ENCODE peak calls at places on chromosomes 7 and 10, in six cellular contexts. E, A, K, F, Y and D are unnamed samples.

GRCh38 chr10:123704812-123705211 is 38.7 kb downstream of the GPR26 start:
- DNase-seq in Y (no peak), A (no peak), K (no peak), E (no peak), F (no peak), D (no peak)

GRCh38 chr7:135273581-135273980 is 39.9 kb downstream of the STRA8 start:
- DNase-seq in E (no peak), Y (no peak), A (peak; percentile 20), K (no peak), F (no peak), D (no peak)

GRCh38 chr10:58515296-58515956 is 2.8 kb downstream of the BICC1 start:
- DNase-seq in Y (peak; percentile 26), K (no peak), E (peak; percentile 28), F (no peak), A (no peak), D (no peak)

GRCh38 chr7:26760499-26760898 is 103.9 kb downstream of the SKAP2 start:
- DNase-seq in E (peak; percentile 10), A (no peak), K (no peak), Y (peak; percentile 12), F (no peak), D (no peak)

GRCh38 chr7:44059219-44060090 is 5.9 kb downstream of the PGAM2 start:
- DNase-seq in E (no peak), K (no peak), Y (no peak), F (no peak), A (no peak), D (no peak)

GRCh38 chr7:15584575-15584974 is 22.8 kb upstream of the AGMO start:
- DNase-seq in E (no peak), F (no peak), K (no peak), Y (no peak), A (no peak), D (no peak)

GRCh38 chr10:66637273-66638036 is 288.4 kb upstream of the LRRTM3 start:
- DNase-seq in F (no peak), Y (no peak), A (no peak), E (peak; percentile 10), K (no peak), D (no peak)

GRCh38 chr10:44809652-44810051 is 101.5 kb upstream of the TMEM72 start:
- DNase-seq in K (no peak), F (no peak), A (peak; percentile 88), E (no peak), Y (no peak), D (no peak)

GRCh38 chr10:117429644-117430043 is 54.4 kb upstream of the PDZD8 start:
- DNase-seq in E (no peak), A (no peak), Y (no peak), F (no peak), K (no peak), D (no peak)

GRCh38 chr10:84114088-84114667 is 25.1 kb upstream of the GHITM start:
- DNase-seq in K (no peak), A (no peak), Y (no peak), E (no peak), F (no peak), D (no peak)

GRCh38 chr7:37117261-37117660 is 331.4 kb downstream of the ELMO1 start:
- DNase-seq in Y (no peak), E (no peak), K (no peak), F (no peak), A (peak; percentile 61), D (peak; percentile 32)

GRCh38 chr7:75961194-75961593 is 33.2 kb downstream of the TMEM120A start:
- DNase-seq in K (no peak), F (no peak), Y (no peak), E (no peak), A (no peak), D (no peak)

GRCh38 chr10:93554760-93555432 is 11.6 kb upstream of the FFAR4 start:
- DNase-seq in F (peak; percentile 47), A (peak; percentile 85), Y (peak; percentile 18), K (peak; percentile 56), E (peak; percentile 37), D (peak; percentile 80)

GRCh38 chr7:36683695-36684357 is 40.5 kb downstream of the AOAH start:
- DNase-seq in E (peak; percentile 74), F (no peak), K (no peak), A (no peak), Y (peak; percentile 73), D (no peak)

GRCh38 chr10:66148312-66148711 is 777.5 kb upstream of the LRRTM3 start:
- DNase-seq in Y (no peak), K (no peak), A (no peak), E (no peak), F (no peak), D (no peak)

GRCh38 chr10:117442521-117442920 is 67.3 kb upstream of the PDZD8 start:
- DNase-seq in K (no peak), Y (no peak), F (no peak), A (peak; percentile 36), E (peak; percentile 21), D (no peak)

GRCh38 chr7:68484731-68485130 is 1113.5 kb upstream of the AUTS2 start:
- DNase-seq in F (no peak), Y (no peak), A (no peak), E (no peak), K (no peak), D (no peak)

GRCh38 chr10:33334170-33334838 is at the start of gene NRP1:
- DNase-seq in E (peak; percentile 11), K (no peak), A (peak; percentile 29), F (no peak), Y (no peak), D (peak; percentile 56)

GRCh38 chr7:149568218-149568617 is 70.6 kb upstream of the ZNF746 start:
- DNase-seq in E (no peak), F (no peak), A (no peak), K (no peak), Y (no peak), D (no peak)

GRCh38 chr7:101823086-101823485 is 5.7 kb downstream of the CUX1 start:
- DNase-seq in F (no peak), A (no peak), Y (no peak), E (no peak), K (no peak), D (no peak)

DNA sequence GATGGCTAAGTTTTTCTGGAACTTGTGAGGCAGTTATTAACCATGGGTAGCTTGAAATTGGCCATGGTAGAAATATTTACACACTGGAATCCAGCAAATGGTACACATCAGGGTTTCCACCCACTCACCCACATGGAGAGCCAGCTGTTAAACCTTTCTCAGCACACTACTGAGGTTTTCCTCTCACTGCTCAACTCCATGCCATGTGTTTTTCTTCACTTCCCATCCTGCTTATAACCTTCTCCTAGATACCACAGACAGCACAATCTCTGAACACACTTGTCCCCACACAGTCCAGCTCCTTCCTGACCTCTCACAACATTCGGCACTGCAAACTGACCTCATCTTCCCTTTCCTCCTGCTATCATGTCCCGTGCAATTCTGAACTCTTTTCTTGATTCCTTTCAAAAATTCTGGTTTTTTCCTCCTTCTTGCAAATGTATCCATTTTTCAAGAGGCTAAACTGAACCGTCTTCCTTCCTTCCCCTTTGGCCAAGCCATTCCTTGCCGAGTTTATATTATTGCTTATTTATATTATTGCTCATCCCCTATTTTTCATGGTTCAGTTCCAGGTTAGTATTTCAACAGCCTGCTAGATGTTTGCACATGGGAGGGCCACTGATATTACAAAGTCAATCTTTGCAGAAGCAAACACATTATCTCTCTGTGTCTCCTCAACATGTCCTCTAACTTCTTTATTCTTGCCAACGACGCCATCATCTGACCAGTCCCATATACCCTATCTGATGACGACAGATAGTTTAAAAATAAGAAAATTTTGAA is 606.4 kb downstream of the SORCS1 start:
- DNase-seq in Y (peak; percentile 61), F (no peak), K (peak; percentile 71), E (peak; percentile 67), A (no peak), D (no peak)
- H3K9ac ChIP-seq in Y (peak overlapping the region; percentile 68), F (no peak overlapping the region), K (no peak overlapping the region), E (no peak overlapping the region), A (no peak overlapping the region), D (no peak overlapping the region)

DNA sequence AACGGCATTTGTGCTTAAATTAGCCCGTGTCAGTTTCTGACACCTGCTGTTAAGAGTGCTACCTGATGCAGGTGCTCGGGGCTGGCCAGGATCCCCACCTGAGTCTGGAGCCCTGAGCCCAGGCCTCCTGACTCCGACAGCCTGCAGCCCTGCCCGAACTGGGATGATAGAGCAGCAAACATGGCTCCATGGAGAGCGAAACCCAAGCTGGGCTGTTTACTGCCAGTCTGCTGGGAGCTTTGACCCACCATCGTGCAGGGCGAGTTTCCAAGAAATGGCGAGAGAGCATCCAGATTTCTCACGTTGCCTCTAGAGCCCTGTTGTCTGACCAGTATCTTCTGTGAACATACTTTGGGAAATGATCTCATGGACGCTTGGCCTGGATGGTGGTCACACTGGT is 66.2 kb downstream of the MGMT start:
- DNase-seq in Y (no peak), A (no peak), F (no peak), E (no peak), K (no peak), D (no peak)
- H3K9ac ChIP-seq in Y (no peak overlapping the region), A (no peak overlapping the region), F (no peak overlapping the region), E (no peak overlapping the region), K (no peak overlapping the region), D (no peak overlapping the region)

GRCh38 chr10:91603931-91604331 is 28.9 kb downstream of the PPP1R3C start:
- DNase-seq in K (no peak), E (peak; percentile 98), F (no peak), Y (peak; percentile 99), A (no peak), D (no peak)

GRCh38 chr10:91604936-91605534 is 27.8 kb downstream of the PPP1R3C start:
- DNase-seq in F (no peak), E (peak; percentile 85), Y (peak; percentile 79), K (peak; percentile 79), A (no peak), D (no peak)

GRCh38 chr10:91605968-91606367 is 26.9 kb downstream of the PPP1R3C start:
- DNase-seq in K (no peak), F (no peak), A (no peak), E (no peak), Y (no peak), D (no peak)

GRCh38 chr10:91603173-91603572 is 29.7 kb downstream of the PPP1R3C start:
- DNase-seq in K (no peak), A (no peak), E (no peak), Y (no peak), F (no peak), D (no peak)

GRCh38 chr10:91604462-91604935 is 28.4 kb downstream of the PPP1R3C start:
- DNase-seq in Y (peak; percentile 93), K (no peak), A (no peak), E (peak; percentile 94), F (no peak), D (no peak)
- H3K9ac ChIP-seq in Y (peak overlapping the region; percentile 50), K (no peak overlapping the region), A (no peak overlapping the region), E (no peak overlapping the region), F (no peak overlapping the region), D (no peak overlapping the region)

GRCh38 chr7:74228951-74229900 is 19.4 kb downstream of the LAT2 start:
- DNase-seq in K (no peak), Y (no peak), E (no peak), F (no peak), A (no peak), D (no peak)
- H3K9ac ChIP-seq in K (no peak overlapping the region), Y (no peak overlapping the region), E (no peak overlapping the region), F (no peak overlapping the region), A (no peak overlapping the region), D (peak overlapping the region; percentile 0)

GRCh38 chr7:874036-874749 is 2.2 kb upstream of the GET4 start:
- DNase-seq in K (no peak), E (no peak), A (no peak), F (no peak), Y (no peak), D (no peak)
- H3K9ac ChIP-seq in K (no peak overlapping the region), E (no peak overlapping the region), A (no peak overlapping the region), F (peak overlapping the region; percentile 42), Y (peak overlapping the region; percentile 34), D (no peak overlapping the region)